ENCODE peak calls at places on chromosomes 13 and 19, in four cellular contexts. O, I, R and M are unnamed samples.
A peak's percentile ranks its signal among the peaks of the same experiment; 100 is the strongest.

GRCh38 chr19:48962849-48963165 is 2.3 kb upstream of the FTL start:
- DNase-seq in R (no peak), I (no peak), O (no peak), M (no peak)

GRCh38 chr13:43264460-43264859 is 241.1 kb downstream of the DNAJC15 start:
- DNase-seq in R (no peak), O (no peak), I (no peak), M (no peak)

GRCh38 chr13:23928985-23929384 is 31.7 kb upstream of the C1QTNF9B start:
- DNase-seq in O (no peak), R (no peak), I (peak; percentile 67), M (no peak)

GRCh38 chr13:66305960-66306617 is 924.0 kb downstream of the PCDH9 start:
- DNase-seq in I (no peak), R (no peak), O (no peak), M (no peak)

GRCh38 chr19:11284535-11284934 is 11.4 kb upstream of the TSPAN16 start:
- DNase-seq in R (no peak), O (no peak), I (no peak), M (no peak)

GRCh38 chr13:39073983-39074382 is 35.7 kb downstream of the NHLRC3 start:
- DNase-seq in I (no peak), O (no peak), R (no peak), M (no peak)

GRCh38 chr19:55640577-55641375 is at the start of gene ZNF580:
- DNase-seq in R (peak; percentile 49), I (peak; percentile 71), O (peak; percentile 75), M (peak; percentile 36)

GRCh38 chr19:57946316-57946715 is 1.2 kb downstream of the ZNF256 start:
- DNase-seq in R (no peak), I (no peak), O (no peak), M (no peak)

GRCh38 chr13:23709521-23709920 is 139.3 kb downstream of the TNFRSF19 start:
- DNase-seq in O (no peak), R (no peak), I (peak; percentile 45), M (no peak)

GRCh38 chr13:65595881-65596280 is 1634.3 kb downstream of the PCDH9 start:
- DNase-seq in R (no peak), O (no peak), I (peak; percentile 51), M (no peak)

GRCh38 chr13:79451500-79451962 is 29.4 kb upstream of the NDFIP2 start:
- DNase-seq in I (peak; percentile 77), R (no peak), O (peak; percentile 42), M (no peak)

GRCh38 chr13:30346159-30346788 is 38.9 kb upstream of the KATNAL1 start:
- DNase-seq in I (no peak), R (no peak), O (no peak), M (no peak)

GRCh38 chr19:11652056-11652455 is 54.8 kb downstream of the ZNF627 start:
- DNase-seq in O (no peak), I (no peak), R (no peak), M (no peak)

GRCh38 chr13:113650731-113651148 is 7.3 kb downstream of the ATP4B start:
- DNase-seq in O (no peak), R (no peak), I (no peak), M (no peak)

GRCh38 chr19:41697198-41697855 is 9.3 kb upstream of the CEACAM7 start:
- DNase-seq in O (peak; percentile 11), R (no peak), I (no peak), M (no peak)

GRCh38 chr19:56348289-56348877 is 33.7 kb upstream of the ZSCAN5A start:
- DNase-seq in R (no peak), I (no peak), O (no peak), M (no peak)

GRCh38 chr19:51024924-51025323 is 1.5 kb downstream of the KLK11 start:
- DNase-seq in R (no peak), I (no peak), O (no peak), M (no peak)

GRCh38 chr13:107806726-107807125 is 408.6 kb downstream of the LIG4 start:
- DNase-seq in R (no peak), O (no peak), I (no peak), M (no peak)

GRCh38 chr13:110017379-110017778 is 231.0 kb upstream of the IRS2 start:
- DNase-seq in O (peak; percentile 60), R (no peak), I (peak; percentile 89), M (no peak)

GRCh38 chr19:7603919-7604318 is 8.3 kb downstream of the CAMSAP3 start:
- DNase-seq in I (peak; percentile 17), O (no peak), R (no peak), M (no peak)

GRCh38 chr19:6427131-6427530 is 2.5 kb upstream of the KHSRP start:
- DNase-seq in I (no peak), R (no peak), O (no peak), M (no peak)

GRCh38 chr13:105442040-105442439 is 1093.4 kb downstream of the EFNB2 start:
- DNase-seq in R (no peak), I (no peak), O (no peak), M (no peak)

GRCh38 chr19:604355-604754 is 14.7 kb downstream of the HCN2 start:
- DNase-seq in R (no peak), O (peak; percentile 31), I (no peak), M (no peak)

GRCh38 chr19:28244966-28245365 is 968.0 kb downstream of the UQCRFS1 start:
- DNase-seq in R (no peak), O (no peak), I (no peak), M (no peak)

GRCh38 chr13:95030948-95031347 is 270.3 kb downstream of the ABCC4 start:
- DNase-seq in I (no peak), R (no peak), O (no peak), M (no peak)

GRCh38 chr13:50838031-50838430 is 5.5 kb downstream of the DLEU7 start:
- DNase-seq in R (no peak), O (no peak), I (no peak), M (no peak)

GRCh38 chr13:65339236-65339635 is 1890.9 kb downstream of the PCDH9 start:
- DNase-seq in O (no peak), I (no peak), R (no peak), M (no peak)

GRCh38 chr19:2116507-2116906 is 19.8 kb downstream of the IZUMO4 start:
- DNase-seq in I (no peak), O (no peak), R (no peak), M (no peak)

GRCh38 chr13:46168341-46168740 is 13.6 kb downstream of the LCP1 start:
- DNase-seq in R (no peak), O (no peak), I (no peak), M (no peak)

GRCh38 chr19:2574478-2574931 is 98.6 kb downstream of the GADD45B start:
- DNase-seq in O (no peak), R (no peak), I (no peak), M (no peak)

DNA sequence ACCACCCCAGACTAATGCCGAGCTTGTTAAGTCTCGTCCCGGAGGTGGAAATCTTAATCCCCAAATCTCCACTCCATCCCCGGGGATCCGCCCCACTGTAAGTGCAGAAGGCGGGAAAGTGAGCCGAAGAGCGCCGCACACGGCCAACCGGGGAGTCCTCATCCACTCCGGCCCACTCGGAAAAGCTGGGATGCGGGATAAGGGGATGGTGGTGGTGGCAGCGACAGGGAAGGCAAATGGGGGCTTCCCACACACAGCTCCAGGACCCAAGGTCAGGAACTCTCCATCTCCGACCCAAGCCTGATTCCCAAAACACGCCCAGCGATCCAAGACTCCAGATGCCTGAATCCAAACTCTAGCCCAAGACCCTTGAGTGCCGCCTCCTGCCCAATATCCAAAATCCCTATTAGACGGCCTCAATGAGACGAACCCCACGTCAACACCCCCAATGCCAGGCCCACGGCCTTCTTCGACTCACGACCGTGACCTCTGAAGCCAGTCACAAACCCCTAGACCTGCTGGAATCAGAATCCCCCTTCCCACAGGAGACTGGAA is 481 bp downstream of the FBL start:
- DNase-seq in I (peak; percentile 22), O (no peak), R (no peak), M (no peak)
- TF ChIP-seq CTCF in I (peak; percentile 19), O (no peak), R (no peak), M (no peak)

GRCh38 chr19:14237011-14237941 is 31.3 kb upstream of the ADGRL1 start:
- DNase-seq in O (no peak), R (no peak), I (no peak), M (no peak)
- TF ChIP-seq CTCF in O (no peak), R (no peak), I (no peak), M (no peak)

GRCh38 chr13:70792121-70792520 is 683.9 kb upstream of the KLHL1 start:
- DNase-seq in O (no peak), R (no peak), I (no peak), M (no peak)
- TF ChIP-seq CTCF in O (peak; percentile 52), R (peak; percentile 29), I (no peak), M (no peak)

DNA sequence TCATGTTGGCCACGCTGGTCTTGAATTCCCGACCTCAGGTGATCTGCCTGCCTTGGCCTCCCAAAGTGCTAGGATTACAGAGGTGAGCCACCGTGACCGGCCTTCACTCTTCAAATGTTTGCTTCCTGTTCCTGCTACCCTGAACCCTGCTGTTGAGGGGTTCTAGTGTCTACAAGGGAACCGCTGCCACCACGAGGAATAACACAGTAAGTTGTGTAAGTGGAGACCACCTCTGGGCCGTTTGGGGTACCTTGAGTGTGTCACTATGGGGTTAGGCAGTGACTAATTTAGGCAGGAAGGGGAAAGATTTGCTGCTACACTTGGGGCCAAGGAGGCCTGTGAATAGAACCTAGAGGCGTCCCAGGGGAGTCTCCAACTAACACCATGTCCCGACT is 2.2 kb upstream of the MYADM start:
- DNase-seq in R (no peak), I (no peak), O (no peak), M (no peak)
- TF ChIP-seq CTCF in R (no peak), I (no peak), O (no peak), M (no peak)

GRCh38 chr19:22919946-22920345 is 83.0 kb downstream of the ZNF728 start:
- DNase-seq in O (no peak), R (no peak), I (no peak), M (no peak)
- TF ChIP-seq CTCF in O (no peak), R (no peak), I (no peak), M (no peak)

GRCh38 chr19:29574518-29574917 is 31.6 kb upstream of the POP4 start:
- DNase-seq in I (no peak), R (no peak), O (no peak), M (no peak)

GRCh38 chr19:29578349-29578748 is 27.7 kb upstream of the POP4 start:
- DNase-seq in R (no peak), O (peak; percentile 3), I (no peak), M (no peak)

GRCh38 chr19:29577662-29577963 is 28.5 kb upstream of the POP4 start:
- DNase-seq in O (peak; percentile 14), I (no peak), R (no peak), M (no peak)

GRCh38 chr19:29576761-29577661 is 29.1 kb upstream of the POP4 start:
- DNase-seq in O (peak; percentile 20), I (peak; percentile 5), R (no peak), M (no peak)

DNA sequence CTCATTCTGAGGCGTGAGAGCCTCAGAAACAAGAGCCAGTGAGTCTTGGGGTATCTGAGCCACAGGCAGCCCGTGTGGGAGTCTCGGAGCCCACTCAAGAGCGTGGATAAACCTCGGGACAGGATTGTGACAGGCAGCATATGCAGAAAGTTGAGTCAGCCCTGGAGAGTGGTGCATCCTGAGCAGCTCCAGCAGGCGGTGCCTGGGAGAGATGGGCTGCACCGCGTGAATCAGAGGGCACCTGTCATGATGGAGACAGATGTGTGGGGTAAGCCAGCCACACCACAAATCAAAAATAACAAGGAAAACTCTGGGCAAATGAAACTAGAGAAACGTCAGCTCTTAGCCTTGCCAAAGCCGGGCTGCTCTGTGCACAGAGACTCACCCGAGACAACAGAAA is 30.0 kb upstream of the POP4 start:
- DNase-seq in O (peak; percentile 28), R (no peak), I (no peak), M (no peak)
- TF ChIP-seq CTCF in O (no peak), R (no peak), I (peak; percentile 10), M (no peak)